ENCODE peak calls at places on chromosomes 7 and 10, in four cellular contexts. W, N, I and K are unnamed samples.

GRCh38 chr7:55108818-55109217 is 90.0 kb downstream of the EGFR start:
- DNase-seq in W (no peak), N (no peak), I (no peak), K (no peak)

GRCh38 chr7:86089455-86089854 is 554.3 kb upstream of the GRM3 start:
- DNase-seq in W (no peak), I (no peak), N (no peak), K (no peak)

GRCh38 chr10:126880926-126881325 is 24.3 kb upstream of the DOCK1 start:
- DNase-seq in W (no peak), I (no peak), N (no peak), K (no peak)

GRCh38 chr10:14071956-14072355 is 258.8 kb downstream of the FRMD4A start:
- DNase-seq in N (no peak), W (no peak), I (no peak), K (no peak)

GRCh38 chr7:33870120-33870519 is 35.2 kb upstream of the BMPER start:
- DNase-seq in W (no peak), I (no peak), N (no peak), K (no peak)

GRCh38 chr7:146115665-146116451 is 743 bp upstream of the CNTNAP2 start:
- DNase-seq in N (no peak), I (no peak), W (peak), K (peak)

GRCh38 chr7:130996841-130997231 is 262.8 kb upstream of the KLF14 start:
- DNase-seq in I (peak), W (no peak), N (no peak), K (no peak)

GRCh38 chr7:155948423-155948822 is 136.2 kb upstream of the SHH start:
- DNase-seq in I (no peak), N (no peak), W (no peak), K (no peak)

GRCh38 chr7:18575989-18576572 is 80.5 kb downstream of the HDAC9 start:
- DNase-seq in W (no peak), I (no peak), N (no peak), K (no peak)

GRCh38 chr7:149564340-149565095 is 66.9 kb upstream of the ZNF746 start:
- DNase-seq in I (no peak), W (no peak), N (no peak), K (no peak)

GRCh38 chr10:103967433-103968142 is 648 bp downstream of the SLK start:
- DNase-seq in I (no peak), N (no peak), W (peak), K (no peak)

GRCh38 chr7:87653178-87653577 is 25.0 kb downstream of the RUNDC3B start:
- DNase-seq in I (no peak), N (no peak), W (no peak), K (no peak)

GRCh38 chr7:30470783-30471182 is 7.8 kb downstream of the NOD1 start:
- DNase-seq in N (no peak), W (peak), I (no peak), K (no peak)

GRCh38 chr10:100917071-100917470 is 4.3 kb downstream of the SLF2 start:
- DNase-seq in I (no peak), N (no peak), W (no peak), K (no peak)

GRCh38 chr10:102113956-102114857 is 6.0 kb downstream of the LDB1 start:
- DNase-seq in I (no peak), N (no peak), W (no peak), K (peak)

GRCh38 chr10:95260397-95260881 is 30.4 kb downstream of the PDLIM1 start:
- DNase-seq in N (no peak), I (no peak), W (peak), K (no peak)

GRCh38 chr7:23106491-23106800 is 861 bp downstream of the KLHL7 start:
- DNase-seq in I (no peak), N (no peak), W (no peak), K (peak)

GRCh38 chr7:28296571-28297483 is 115.5 kb upstream of the CREB5 start:
- DNase-seq in I (peak), N (no peak), W (peak), K (peak)

GRCh38 chr10:106360870-106361269 is 803.6 kb downstream of the SORCS1 start:
- DNase-seq in I (no peak), N (no peak), W (no peak), K (no peak)

DNA sequence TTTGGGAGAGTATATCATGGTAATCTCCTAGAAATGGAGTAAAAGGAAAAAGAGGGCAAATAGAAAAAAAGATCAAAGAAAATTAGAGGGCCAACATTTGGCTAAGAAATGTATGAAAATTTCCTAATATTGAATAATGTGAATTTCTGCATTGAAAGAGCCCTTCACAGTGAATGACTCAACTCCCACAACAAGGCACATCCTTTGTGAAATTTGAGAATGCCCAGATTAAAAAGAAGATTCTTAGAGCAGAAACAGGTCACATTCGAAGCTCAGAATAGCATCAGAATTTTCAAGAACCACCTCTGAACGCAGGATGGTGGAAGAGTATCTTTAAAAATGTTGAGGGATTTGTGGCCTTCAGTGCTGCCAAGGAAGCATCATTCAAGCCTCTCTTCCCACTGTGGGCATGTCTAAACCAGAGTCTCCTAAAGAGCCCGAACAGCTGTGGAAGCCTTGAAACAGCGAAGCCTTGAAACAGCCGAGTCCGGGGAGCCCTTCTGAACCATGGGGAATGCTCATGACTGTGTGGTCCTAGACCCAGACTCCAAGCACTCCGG is 43.6 kb downstream of the GUSB start:
- DNase-seq in N (no peak), W (no peak), I (no peak), K (no peak)
- TF ChIP-seq SIN3A in N (no peak), W (no peak), I (no peak), K (no peak)

GRCh38 chr7:143900230-143900766 is 1.7 kb downstream of the TCAF1 start:
- DNase-seq in I (no peak), W (no peak), N (no peak), K (no peak)
- TF ChIP-seq MAX in I (no peak), W (no peak), N (no peak), K (no peak)

GRCh38 chr10:43921478-43921877 is 272.8 kb upstream of the ZNF32 start:
- DNase-seq in I (no peak), N (no peak), W (no peak), K (no peak)
- TF ChIP-seq SIN3A in I (no peak), N (no peak), W (no peak), K (no peak)

DNA sequence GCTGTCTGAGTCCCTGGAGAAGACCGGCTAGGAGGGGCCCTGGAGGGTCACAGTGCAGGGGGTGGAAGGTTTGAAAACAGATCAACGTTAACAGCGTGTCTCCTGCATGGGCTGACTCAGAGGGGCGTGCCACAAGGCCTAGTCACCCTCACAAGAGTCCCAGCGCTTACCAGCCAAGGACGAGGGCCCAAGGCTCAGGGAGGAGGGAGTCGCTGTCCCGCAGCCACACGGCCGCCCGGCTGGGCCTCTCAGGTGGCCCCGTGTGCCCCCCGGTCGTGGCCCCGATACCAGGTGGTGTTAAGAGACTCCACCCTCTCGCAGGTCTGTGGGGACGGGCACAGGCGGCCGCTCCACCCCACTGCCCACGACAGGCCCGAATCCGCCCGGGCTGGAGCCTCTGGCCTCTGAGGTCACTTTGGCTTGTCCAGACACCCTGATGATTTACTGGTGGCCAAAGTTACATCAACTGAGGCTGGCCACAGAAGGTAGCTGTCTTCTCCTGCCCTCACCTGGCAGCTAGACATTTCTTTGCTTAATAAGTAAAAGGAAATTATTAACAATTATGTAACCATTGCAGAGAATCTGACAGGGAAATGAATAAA is 34.0 kb downstream of the FAM20C start:
- DNase-seq in I (no peak), N (no peak), W (no peak), K (no peak)
- TF ChIP-seq MAX in I (no peak), N (no peak), W (peak), K (no peak)

GRCh38 chr7:138962561-138963270 is 18.5 kb downstream of the KIAA1549 start:
- DNase-seq in I (no peak), N (no peak), W (no peak), K (no peak)
- TF ChIP-seq SIN3A in I (no peak), N (no peak), W (no peak), K (no peak)